ENCODE peak calls at places on chromosomes 7 and 10, in seven cellular contexts. One of them, this sample, is unnamed.

GRCh38 chr10:104456817-104457657 is 103.4 kb downstream of the CFAP58 start:
- DNase-seq in activated CD4-positive, alpha-beta T cell treated with anti-CD3 and anti-CD28 coated beads for 1 hour: no peak
- DNase-seq in NCI-H1436: no peak
- DNase-seq in HCEC 1CT: no peak
- DNase-seq in stimulated activated CD4-positive, alpha-beta T cell treated with anti-CD3 and anti-CD28 coated beads, Interleukin-12 subunit alpha, Interleukin-12 subunit beta, amount 100 ng/mL, for 4 hours: no peak
- DNase-seq in iPS-NIHi11: no peak
- DNase-seq in HEK293T: no peak
- DNase-seq in this sample: no peak

GRCh38 chr7:43769791-43770465 is 11.4 kb downstream of the BLVRA start:
- DNase-seq in activated CD4-positive, alpha-beta T cell treated with anti-CD3 and anti-CD28 coated beads for 1 hour: no peak
- DNase-seq in HCEC 1CT: no peak
- DNase-seq in HEK293T: no peak
- DNase-seq in NCI-H1436: no peak
- DNase-seq in iPS-NIHi11: no peak
- DNase-seq in stimulated activated CD4-positive, alpha-beta T cell treated with anti-CD3 and anti-CD28 coated beads, Interleukin-12 subunit alpha, Interleukin-12 subunit beta, amount 100 ng/mL, for 4 hours: no peak
- DNase-seq in this sample: no peak

GRCh38 chr7:133003052-133003910 is 78.6 kb downstream of the CHCHD3 start:
- DNase-seq in HEK293T: no peak
- DNase-seq in iPS-NIHi11: no peak
- DNase-seq in NCI-H1436: no peak
- DNase-seq in activated CD4-positive, alpha-beta T cell treated with anti-CD3 and anti-CD28 coated beads for 1 hour: no peak
- DNase-seq in HCEC 1CT: no peak
- DNase-seq in stimulated activated CD4-positive, alpha-beta T cell treated with anti-CD3 and anti-CD28 coated beads, Interleukin-12 subunit alpha, Interleukin-12 subunit beta, amount 100 ng/mL, for 4 hours: no peak
- DNase-seq in this sample: no peak

GRCh38 chr7:74277636-74278035 is 11.6 kb upstream of the CLIP2 start:
- DNase-seq in HEK293T: no peak
- DNase-seq in HCEC 1CT: no peak
- DNase-seq in iPS-NIHi11: no peak
- DNase-seq in activated CD4-positive, alpha-beta T cell treated with anti-CD3 and anti-CD28 coated beads for 1 hour: no peak
- DNase-seq in NCI-H1436: no peak
- DNase-seq in stimulated activated CD4-positive, alpha-beta T cell treated with anti-CD3 and anti-CD28 coated beads, Interleukin-12 subunit alpha, Interleukin-12 subunit beta, amount 100 ng/mL, for 4 hours: no peak
- DNase-seq in this sample: no peak

GRCh38 chr10:122559228-122559627 is 1.3 kb upstream of the DMBT1 start:
- DNase-seq in NCI-H1436: no peak
- DNase-seq in iPS-NIHi11: no peak
- DNase-seq in HCEC 1CT: no peak
- DNase-seq in HEK293T: no peak
- DNase-seq in stimulated activated CD4-positive, alpha-beta T cell treated with anti-CD3 and anti-CD28 coated beads, Interleukin-12 subunit alpha, Interleukin-12 subunit beta, amount 100 ng/mL, for 4 hours: no peak
- DNase-seq in activated CD4-positive, alpha-beta T cell treated with anti-CD3 and anti-CD28 coated beads for 1 hour: no peak
- DNase-seq in this sample: no peak

GRCh38 chr7:34357068-34357467 is 300.9 kb upstream of the NPSR1 start:
- DNase-seq in NCI-H1436: no peak
- DNase-seq in activated CD4-positive, alpha-beta T cell treated with anti-CD3 and anti-CD28 coated beads for 1 hour: no peak
- DNase-seq in iPS-NIHi11: no peak
- DNase-seq in stimulated activated CD4-positive, alpha-beta T cell treated with anti-CD3 and anti-CD28 coated beads, Interleukin-12 subunit alpha, Interleukin-12 subunit beta, amount 100 ng/mL, for 4 hours: no peak
- DNase-seq in HCEC 1CT: no peak
- DNase-seq in HEK293T: no peak
- DNase-seq in this sample: no peak

GRCh38 chr7:33494473-33494872 is 365.1 kb downstream of the BBS9 start:
- DNase-seq in stimulated activated CD4-positive, alpha-beta T cell treated with anti-CD3 and anti-CD28 coated beads, Interleukin-12 subunit alpha, Interleukin-12 subunit beta, amount 100 ng/mL, for 4 hours: no peak
- DNase-seq in iPS-NIHi11: no peak
- DNase-seq in NCI-H1436: no peak
- DNase-seq in HCEC 1CT: no peak
- DNase-seq in HEK293T: peak
- DNase-seq in activated CD4-positive, alpha-beta T cell treated with anti-CD3 and anti-CD28 coated beads for 1 hour: no peak
- DNase-seq in this sample: no peak

GRCh38 chr7:116661741-116662329 is 10.2 kb upstream of the MET start:
- DNase-seq in stimulated activated CD4-positive, alpha-beta T cell treated with anti-CD3 and anti-CD28 coated beads, Interleukin-12 subunit alpha, Interleukin-12 subunit beta, amount 100 ng/mL, for 4 hours: no peak
- DNase-seq in HEK293T: no peak
- DNase-seq in iPS-NIHi11: no peak
- DNase-seq in activated CD4-positive, alpha-beta T cell treated with anti-CD3 and anti-CD28 coated beads for 1 hour: no peak
- DNase-seq in HCEC 1CT: no peak
- DNase-seq in NCI-H1436: no peak
- DNase-seq in this sample: no peak

GRCh38 chr7:2116086-2116810 is 116.5 kb downstream of the MAD1L1 start:
- DNase-seq in iPS-NIHi11: no peak
- DNase-seq in HEK293T: no peak
- DNase-seq in stimulated activated CD4-positive, alpha-beta T cell treated with anti-CD3 and anti-CD28 coated beads, Interleukin-12 subunit alpha, Interleukin-12 subunit beta, amount 100 ng/mL, for 4 hours: no peak
- DNase-seq in NCI-H1436: no peak
- DNase-seq in activated CD4-positive, alpha-beta T cell treated with anti-CD3 and anti-CD28 coated beads for 1 hour: no peak
- DNase-seq in HCEC 1CT: no peak
- DNase-seq in this sample: no peak

GRCh38 chr7:41110186-41110585 is 592.7 kb downstream of the INHBA start:
- DNase-seq in HCEC 1CT: peak
- DNase-seq in iPS-NIHi11: no peak
- DNase-seq in activated CD4-positive, alpha-beta T cell treated with anti-CD3 and anti-CD28 coated beads for 1 hour: no peak
- DNase-seq in NCI-H1436: no peak
- DNase-seq in stimulated activated CD4-positive, alpha-beta T cell treated with anti-CD3 and anti-CD28 coated beads, Interleukin-12 subunit alpha, Interleukin-12 subunit beta, amount 100 ng/mL, for 4 hours: no peak
- DNase-seq in HEK293T: no peak
- DNase-seq in this sample: no peak

GRCh38 chr7:86916277-86916825 is 143.1 kb downstream of the ELAPOR2 start:
- DNase-seq in stimulated activated CD4-positive, alpha-beta T cell treated with anti-CD3 and anti-CD28 coated beads, Interleukin-12 subunit alpha, Interleukin-12 subunit beta, amount 100 ng/mL, for 4 hours: no peak
- DNase-seq in HEK293T: no peak
- DNase-seq in iPS-NIHi11: no peak
- DNase-seq in NCI-H1436: no peak
- DNase-seq in activated CD4-positive, alpha-beta T cell treated with anti-CD3 and anti-CD28 coated beads for 1 hour: no peak
- DNase-seq in HCEC 1CT: no peak
- DNase-seq in this sample: no peak

GRCh38 chr7:155567646-155568334 is 21.4 kb upstream of the CNPY1 start:
- DNase-seq in HCEC 1CT: no peak
- DNase-seq in HEK293T: no peak
- DNase-seq in iPS-NIHi11: no peak
- DNase-seq in NCI-H1436: no peak
- DNase-seq in activated CD4-positive, alpha-beta T cell treated with anti-CD3 and anti-CD28 coated beads for 1 hour: no peak
- DNase-seq in stimulated activated CD4-positive, alpha-beta T cell treated with anti-CD3 and anti-CD28 coated beads, Interleukin-12 subunit alpha, Interleukin-12 subunit beta, amount 100 ng/mL, for 4 hours: no peak
- DNase-seq in this sample: no peak

This sample was measured in thyroid gland.